ENCODE peak calls at places on chromosomes 7 and 10, in seven cellular contexts. R is adrenal gland, W is ovary, V is transverse colon, E is uterus, D is HCT116, H is testis. M is an unnamed sample.
A peak's percentile ranks its signal among the peaks of the same experiment; 100 is the strongest.

GRCh38 chr10:77485847-77486246 is 151.8 kb downstream of the KCNMA1 start:
- DNase-seq in R (no peak), W (no peak), V (no peak), E (no peak), D (no peak), H (no peak), M (no peak)

GRCh38 chr7:47721670-47722069 is 139.8 kb upstream of the TNS3 start:
- DNase-seq in R (no peak), W (no peak), V (no peak), E (no peak), D (no peak), H (no peak), M (no peak)

GRCh38 chr10:101535949-101536348 is 52.1 kb downstream of the POLL start:
- DNase-seq in R (no peak), W (no peak), V (no peak), E (no peak), D (no peak), H (peak; percentile 69), M (no peak)

GRCh38 chr7:127189074-127189473 is 63.7 kb downstream of the GRM8 start:
- DNase-seq in R (no peak), W (no peak), V (no peak), E (no peak), D (no peak), H (no peak), M (no peak)

GRCh38 chr7:40469481-40469880 is 334.7 kb downstream of the SUGCT start:
- DNase-seq in R (no peak), W (no peak), V (no peak), E (peak; percentile 33), D (no peak), H (no peak), M (no peak)

GRCh38 chr7:157011333-157012112 is 1.1 kb upstream of the MNX1 start:
- DNase-seq in R (no peak), W (no peak), V (no peak), E (no peak), D (no peak), H (no peak), M (no peak)

GRCh38 chr10:86594535-86594934 is 59.8 kb upstream of the OPN4 start:
- DNase-seq in R (no peak), W (no peak), V (no peak), E (no peak), D (peak; percentile 18), H (no peak), M (no peak)

GRCh38 chr10:122688293-122688989 is 11.2 kb downstream of the C10orf120 start:
- DNase-seq in R (peak; percentile 34), W (no peak), V (no peak), E (no peak), D (no peak), H (peak; percentile 52), M (peak; percentile 58)

GRCh38 chr10:100872034-100872791 is 40.5 kb upstream of the SLF2 start:
- DNase-seq in R (no peak), W (no peak), V (peak; percentile 17), E (no peak), D (peak; percentile 51), H (peak; percentile 71), M (no peak)

GRCh38 chr10:69382382-69383117 is 34.2 kb downstream of the TACR2 start:
- DNase-seq in R (no peak), W (no peak), V (no peak), E (peak; percentile 73), D (no peak), H (no peak), M (peak; percentile 57)

GRCh38 chr10:133418289-133418993 is 6.0 kb downstream of the SPRN start:
- DNase-seq in R (no peak), W (peak; percentile 10), V (no peak), E (no peak), D (no peak), H (no peak), M (no peak)

GRCh38 chr10:107214261-107214660 is 49.8 kb upstream of the SORCS1 start:
- DNase-seq in R (no peak), W (no peak), V (no peak), E (no peak), D (no peak), H (no peak), M (no peak)

GRCh38 chr10:127119901-127120300 is 76.5 kb downstream of the INSYN2A start:
- DNase-seq in R (no peak), W (no peak), V (no peak), E (no peak), D (no peak), H (no peak), M (no peak)

GRCh38 chr7:94424336-94424735 is 29.6 kb downstream of the COL1A2 start:
- DNase-seq in R (no peak), W (no peak), V (no peak), E (no peak), D (no peak), H (no peak), M (no peak)

GRCh38 chr7:44279731-44280505 is 45.5 kb downstream of the CAMK2B start:
- DNase-seq in R (peak; percentile 10), W (peak; percentile 6), V (peak; percentile 4), E (peak; percentile 3), D (no peak), H (no peak), M (no peak)

GRCh38 chr10:9342865-9343450 is 1288.5 kb downstream of the GATA3 start:
- DNase-seq in R (no peak), W (no peak), V (no peak), E (no peak), D (no peak), H (peak; percentile 20), M (no peak)

GRCh38 chr7:123665157-123665556 is 9.5 kb downstream of the LMOD2 start:
- DNase-seq in R (no peak), W (no peak), V (no peak), E (no peak), D (no peak), H (no peak), M (no peak)

GRCh38 chr10:102312683-102313082 is 67.4 kb downstream of the GBF1 start:
- DNase-seq in R (no peak), W (no peak), V (no peak), E (no peak), D (no peak), H (no peak), M (no peak)

GRCh38 chr7:25148772-25149575 is 23.9 kb upstream of the CYCS start:
- DNase-seq in R (no peak), W (no peak), V (no peak), E (no peak), D (no peak), H (no peak), M (no peak)

GRCh38 chr7:80827238-80827633 is 91.6 kb downstream of the SEMA3C start:
- DNase-seq in R (no peak), W (no peak), V (no peak), E (no peak), D (no peak), H (no peak), M (no peak)

GRCh38 chr7:1533255-1533568 is 2.7 kb downstream of the MAFK start:
- DNase-seq in R (no peak), W (no peak), V (no peak), E (no peak), D (no peak), H (no peak), M (no peak)

GRCh38 chr7:1532456-1533254 is 2.2 kb downstream of the MAFK start:
- DNase-seq in R (peak; percentile 84), W (peak; percentile 78), V (peak; percentile 90), E (peak; percentile 87), D (peak; percentile 43), H (peak; percentile 78), M (peak; percentile 83)

GRCh38 chr7:1535100-1535458 is 4.6 kb downstream of the MAFK start:
- DNase-seq in R (no peak), W (no peak), V (no peak), E (peak; percentile 16), D (no peak), H (no peak), M (no peak)

GRCh38 chr7:1534330-1535099 is 4.0 kb downstream of the MAFK start:
- DNase-seq in R (no peak), W (no peak), V (peak; percentile 12), E (peak; percentile 30), D (no peak), H (no peak), M (no peak)

GRCh38 chr7:1533569-1534329 is 3.2 kb downstream of the MAFK start:
- DNase-seq in R (peak; percentile 94), W (peak; percentile 56), V (peak; percentile 59), E (peak; percentile 53), D (no peak), H (no peak), M (peak; percentile 77)
- TF ChIP-seq POLR2A in R (peak; percentile 93), W (no peak), V (no peak), E (no peak), D (no peak), H (no peak), M (no peak)

GRCh38 chr10:129958686-129959543 is 5.2 kb downstream of the EBF3 start:
- DNase-seq in R (no peak), W (no peak), V (no peak), E (no peak), D (no peak), H (no peak), M (peak; percentile 30)

GRCh38 chr10:129956902-129957673 is 7.0 kb downstream of the EBF3 start:
- DNase-seq in R (no peak), W (no peak), V (no peak), E (no peak), D (no peak), H (no peak), M (no peak)

GRCh38 chr10:129959544-129960492 is 4.3 kb downstream of the EBF3 start:
- DNase-seq in R (no peak), W (no peak), V (no peak), E (no peak), D (no peak), H (no peak), M (no peak)

GRCh38 chr10:129956285-129956649 is 7.8 kb downstream of the EBF3 start:
- DNase-seq in R (no peak), W (no peak), V (no peak), E (no peak), D (no peak), H (no peak), M (no peak)

GRCh38 chr10:129958118-129958685 is 5.9 kb downstream of the EBF3 start:
- DNase-seq in R (no peak), W (no peak), V (no peak), E (no peak), D (no peak), H (no peak), M (no peak)
- H3K4me3 ChIP-seq in R (no peak overlapping the region), W (no peak overlapping the region), V (no peak overlapping the region), E (no peak overlapping the region), D (no peak overlapping the region), H (no peak overlapping the region), M (peak overlapping the region; percentile 39)

GRCh38 chr7:148987010-148987750 is 41.1 kb downstream of the PDIA4 start:
- DNase-seq in R (peak; percentile 89), W (peak; percentile 77), V (peak; percentile 87), E (peak; percentile 90), D (peak; percentile 87), H (peak; percentile 93), M (peak; percentile 81)
- TF ChIP-seq POLR2A in R (peak; percentile 31), W (no peak), V (no peak), E (peak; percentile 33), D (no peak), H (no peak), M (no peak)

GRCh38 chr10:113061054-113061430 is 111.0 kb downstream of the TCF7L2 start:
- DNase-seq in R (no peak), W (peak; percentile 50), V (no peak), E (no peak), D (no peak), H (no peak), M (peak; percentile 34)
- H3K4me3 ChIP-seq in R (no peak overlapping the region), W (no peak overlapping the region), V (no peak overlapping the region), E (no peak overlapping the region), D (no peak overlapping the region), H (no peak overlapping the region), M (no peak overlapping the region)